ENCODE peak calls at places on chromosomes 6 and 20, in four cellular contexts. P is H1, W is SK-N-SH, M is K562. D is an unnamed sample.

GRCh38 chr20:50598074-50598473 is 87.9 kb downstream of the PTPN1 start:
- DNase-seq in P (no peak), W (no peak), M (no peak), D (no peak)

GRCh38 chr6:3414704-3415453 is 42.0 kb downstream of the SLC22A23 start:
- DNase-seq in P (no peak), W (no peak), M (peak; percentile 70), D (peak; percentile 39)

GRCh38 chr6:107820571-107821261 is 3.4 kb downstream of the SCML4 start:
- DNase-seq in P (peak; percentile 42), W (peak; percentile 37), M (no peak), D (no peak)

GRCh38 chr20:5036828-5037227 is 35.5 kb upstream of the SLC23A2 start:
- DNase-seq in P (no peak), W (no peak), M (no peak), D (no peak)

GRCh38 chr20:62523473-62524203 is 47.8 kb upstream of the GATA5 start:
- DNase-seq in P (no peak), W (peak; percentile 60), M (peak; percentile 94), D (peak; percentile 52)

GRCh38 chr6:32415521-32416019 is 8.6 kb upstream of the BTNL2 start:
- DNase-seq in P (peak; percentile 89), W (peak; percentile 50), M (peak; percentile 81), D (peak; percentile 86)

GRCh38 chr20:23048283-23049200 is 930 bp downstream of the THBD start:
- DNase-seq in P (peak; percentile 80), W (no peak), M (no peak), D (peak; percentile 78)

GRCh38 chr20:24912397-24913075 is 36.5 kb upstream of the CST7 start:
- DNase-seq in P (peak; percentile 20), W (no peak), M (no peak), D (no peak)

GRCh38 chr6:99354983-99355382 is 5.5 kb upstream of the FAXC start:
- DNase-seq in P (no peak), W (no peak), M (no peak), D (no peak)

GRCh38 chr20:1469925-1470571 is 3.4 kb upstream of the NSFL1C start:
- DNase-seq in P (peak; percentile 84), W (peak; percentile 63), M (peak; percentile 86), D (peak; percentile 83)
- TF ChIP-seq TEAD4 in P (no peak), W (no peak), M (no peak), D (no peak)

DNA sequence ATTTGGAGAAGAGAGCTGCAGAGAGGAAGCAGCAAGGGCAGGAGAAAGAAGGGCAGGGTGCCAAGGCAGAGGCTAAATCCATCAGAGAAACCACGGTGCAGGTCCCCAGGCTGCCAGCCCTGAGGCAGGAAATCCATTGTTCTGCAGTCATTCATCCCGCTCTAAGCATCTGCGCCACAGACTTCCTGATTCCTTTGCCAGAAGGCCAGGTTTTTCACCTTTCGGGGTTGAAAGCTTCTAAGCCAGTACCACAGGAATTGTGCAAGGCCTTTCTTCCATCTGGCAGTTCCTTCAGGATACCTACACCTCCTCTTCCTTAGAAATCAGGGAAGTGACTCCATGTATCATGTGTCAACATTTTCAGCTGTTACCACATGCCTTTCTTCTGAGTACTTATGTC is 45.6 kb downstream of the ADGRF5 start:
- DNase-seq in P (peak; percentile 52), W (no peak), M (no peak), D (peak; percentile 20)
- TF ChIP-seq TEAD4 in P (no peak), W (no peak), M (no peak), D (no peak)

DNA sequence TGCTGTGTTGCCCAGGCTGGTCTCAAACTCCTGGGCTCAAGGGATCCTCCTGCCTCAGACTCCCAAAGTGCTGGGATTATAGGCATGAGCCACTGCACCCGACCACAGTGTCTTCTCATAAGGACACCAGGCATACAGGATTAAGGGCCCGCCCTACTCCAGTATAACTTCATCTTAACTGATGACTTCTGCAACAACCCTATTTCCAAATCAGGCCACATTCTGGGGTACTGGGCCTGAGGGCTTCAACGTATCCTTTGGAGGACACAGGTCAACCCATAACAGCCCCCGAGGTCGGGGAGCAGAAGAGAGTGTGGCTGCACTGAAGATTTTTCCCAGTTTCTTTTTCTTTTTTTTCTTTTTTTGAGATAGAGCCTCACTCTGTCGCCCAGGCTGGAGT is 39.7 kb downstream of the SUN5 start:
- DNase-seq in P (no peak), W (no peak), M (no peak), D (no peak)
- TF ChIP-seq TEAD4 in P (no peak), W (no peak), M (no peak), D (no peak)

DNA sequence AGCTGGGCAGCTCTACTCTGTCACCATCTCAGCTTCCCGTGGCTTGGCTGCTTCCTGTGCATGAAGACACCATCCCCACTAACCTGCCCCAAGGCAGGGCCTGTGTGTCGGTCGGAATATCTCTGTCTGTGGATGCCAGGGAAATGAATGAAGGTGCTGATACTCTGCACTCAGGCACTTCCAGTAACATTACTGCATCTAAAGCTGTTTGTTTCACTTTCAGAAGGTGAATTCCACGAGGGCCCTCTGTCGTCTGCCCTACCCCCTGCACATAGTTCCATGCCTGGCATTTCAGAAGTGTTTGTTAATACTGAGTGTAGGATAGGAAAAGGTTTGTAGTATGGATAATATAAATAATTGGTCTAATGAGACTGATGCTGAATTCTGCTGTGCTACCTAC is 114.7 kb upstream of the GMDS start:
- DNase-seq in P (no peak), W (no peak), M (no peak), D (no peak)
- TF ChIP-seq TEAD4 in P (no peak), W (no peak), M (no peak), D (no peak)

GRCh38 chr6:166627875-166628849 is 1.1 kb upstream of the RPS6KA2 start:
- DNase-seq in P (peak; percentile 78), W (peak; percentile 80), M (peak; percentile 53), D (peak; percentile 60)

GRCh38 chr6:166630421-166630820 is 3.4 kb upstream of the RPS6KA2 start:
- DNase-seq in P (no peak), W (no peak), M (no peak), D (no peak)

GRCh38 chr6:166632731-166633130 is 5.7 kb upstream of the RPS6KA2 start:
- DNase-seq in P (no peak), W (no peak), M (no peak), D (no peak)

GRCh38 chr6:166627039-166627874 is at the start of gene RPS6KA2:
- DNase-seq in P (peak; percentile 100), W (peak; percentile 97), M (peak; percentile 96), D (peak; percentile 100)

DNA sequence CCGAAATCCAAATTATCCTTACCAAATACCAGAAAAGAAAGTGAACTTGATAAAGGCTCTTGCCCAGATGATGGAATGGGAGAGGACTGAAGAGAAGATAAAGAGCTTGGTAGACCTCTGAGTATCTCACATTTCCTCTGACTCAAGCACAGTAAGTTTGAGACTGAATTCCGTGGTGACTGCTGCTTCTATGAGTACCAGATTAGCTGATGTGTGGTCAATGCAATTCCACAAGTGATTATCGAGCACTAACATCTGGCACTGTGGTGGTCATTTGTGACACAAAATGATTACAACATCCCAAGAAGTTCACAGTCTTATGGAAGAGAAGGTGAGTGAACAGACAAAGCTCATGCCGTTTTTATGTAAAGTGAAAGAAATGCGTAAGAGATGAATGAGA is 2.6 kb upstream of the RPS6KA2 start:
- DNase-seq in P (no peak), W (no peak), M (peak; percentile 14), D (no peak)
- TF ChIP-seq TEAD4 in P (no peak), W (no peak), M (no peak), D (no peak)

DNA sequence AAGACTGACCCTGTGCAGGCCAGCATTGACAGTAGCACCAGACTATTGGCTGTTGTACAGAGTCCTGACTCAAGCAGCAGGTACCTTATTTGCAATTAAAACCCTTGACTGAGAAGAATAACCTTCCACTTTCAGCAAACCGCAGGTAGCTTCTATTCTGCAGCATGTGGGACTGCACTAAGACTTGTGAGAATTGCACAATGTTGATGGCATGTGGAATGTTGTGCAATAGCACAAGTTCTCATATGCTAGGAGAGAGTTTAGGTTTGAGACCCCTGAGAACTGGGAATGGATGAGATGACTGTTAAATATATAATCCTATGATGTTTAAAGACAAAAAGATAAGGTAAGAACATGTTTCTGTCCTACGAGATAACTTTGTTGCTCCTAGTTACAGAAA is 194.5 kb downstream of the OTOR start:
- DNase-seq in P (no peak), W (no peak), M (no peak), D (no peak)
- TF ChIP-seq TEAD4 in P (no peak), W (no peak), M (no peak), D (no peak)

DNA sequence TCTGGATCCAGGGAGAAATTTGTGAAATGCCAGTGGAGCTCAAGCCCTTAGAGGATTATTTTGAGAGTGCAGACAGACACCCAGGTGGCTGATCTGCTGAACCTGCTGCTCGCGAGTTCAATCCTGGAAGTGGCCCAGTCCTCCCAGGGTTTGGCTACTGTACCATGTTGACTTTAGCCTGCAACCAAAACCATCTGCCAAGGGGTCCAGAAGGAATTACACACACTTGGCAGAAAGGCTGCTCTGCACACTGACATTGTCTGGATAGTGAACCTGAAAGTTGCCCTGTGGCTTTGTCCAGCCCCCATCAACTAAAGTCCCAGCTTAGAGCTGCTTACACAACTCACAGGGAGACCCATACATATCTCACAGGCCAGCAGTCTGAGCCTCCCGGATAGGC is 21.6 kb upstream of the PI3 start:
- DNase-seq in P (no peak), W (no peak), M (no peak), D (no peak)
- TF ChIP-seq TEAD4 in P (no peak), W (no peak), M (no peak), D (no peak)

DNA sequence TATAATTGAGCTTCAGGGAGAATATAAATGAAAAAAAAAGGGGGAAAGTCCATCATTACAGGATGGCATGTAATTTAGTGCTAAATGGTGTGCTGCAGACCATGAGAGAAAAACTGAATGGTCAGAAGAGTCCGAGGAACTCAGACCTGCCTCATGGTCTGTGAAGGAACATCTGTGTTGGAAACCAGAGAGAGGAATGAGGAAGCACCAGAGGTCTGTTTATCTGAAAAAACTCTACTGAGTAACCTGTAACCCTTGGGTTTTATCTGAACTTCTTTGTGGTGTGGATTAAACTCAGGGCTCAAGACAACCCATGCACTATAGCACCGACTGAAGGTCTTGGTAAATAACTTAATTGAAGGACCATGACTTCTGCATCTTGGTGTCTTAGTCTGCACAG is 108.1 kb downstream of the RNF144B start:
- DNase-seq in P (no peak), W (no peak), M (no peak), D (no peak)
- TF ChIP-seq TEAD4 in P (no peak), W (no peak), M (no peak), D (no peak)

D was measured in WTC11.